ENCODE peak calls at places on chromosomes 1 and 21, in four cellular contexts. One of them, this sample, is unnamed.

GRCh38 chr1:39434797-39435395 is 56.5 kb upstream of the BMP8A start:
- DNase-seq in AML-193: no peak
- DNase-seq in nephron progenitor cell: no peak
- DNase-seq in amniotic stem cell: no peak
- DNase-seq in this sample: no peak

GRCh38 chr1:1318131-1318652 is 6.3 kb downstream of the INTS11 start:
- DNase-seq in AML-193: no peak
- DNase-seq in nephron progenitor cell: no peak
- DNase-seq in amniotic stem cell: peak; percentile 74
- DNase-seq in this sample: no peak

GRCh38 chr1:205335692-205336091 is 14.1 kb upstream of the NUAK2 start:
- DNase-seq in AML-193: peak; percentile 48
- DNase-seq in nephron progenitor cell: peak; percentile 86
- DNase-seq in amniotic stem cell: no peak
- DNase-seq in this sample: peak; percentile 46

GRCh38 chr1:240683576-240683975 is 71.6 kb upstream of the GREM2 start:
- DNase-seq in AML-193: no peak
- DNase-seq in nephron progenitor cell: no peak
- DNase-seq in amniotic stem cell: no peak
- DNase-seq in this sample: no peak

GRCh38 chr1:224498574-224499170 is 64.1 kb upstream of the WDR26 start:
- DNase-seq in AML-193: peak; percentile 18
- DNase-seq in nephron progenitor cell: no peak
- DNase-seq in amniotic stem cell: no peak
- DNase-seq in this sample: no peak

GRCh38 chr1:51253691-51254090 is 17.6 kb downstream of the RNF11 start:
- DNase-seq in AML-193: no peak
- DNase-seq in nephron progenitor cell: no peak
- DNase-seq in amniotic stem cell: no peak
- DNase-seq in this sample: no peak

GRCh38 chr1:204084247-204084772 is 11.4 kb downstream of the SOX13 start:
- DNase-seq in AML-193: no peak
- DNase-seq in nephron progenitor cell: peak; percentile 44
- DNase-seq in amniotic stem cell: no peak
- DNase-seq in this sample: no peak

GRCh38 chr1:116152950-116153691 is 41.9 kb downstream of the MAB21L3 start:
- DNase-seq in AML-193: no peak
- DNase-seq in nephron progenitor cell: no peak
- DNase-seq in amniotic stem cell: no peak
- DNase-seq in this sample: no peak

GRCh38 chr21:44502559-44502958 is 37.4 kb downstream of the KRTAP10-1 start:
- DNase-seq in AML-193: no peak
- DNase-seq in nephron progenitor cell: no peak
- DNase-seq in amniotic stem cell: no peak
- DNase-seq in this sample: no peak

GRCh38 chr1:113937146-113937545 is 8.0 kb downstream of the HIPK1 start:
- DNase-seq in AML-193: no peak
- DNase-seq in nephron progenitor cell: no peak
- DNase-seq in amniotic stem cell: no peak
- DNase-seq in this sample: no peak

GRCh38 chr21:34092241-34092921 is 19.0 kb downstream of the MRPS6 start:
- DNase-seq in AML-193: no peak
- DNase-seq in nephron progenitor cell: no peak
- DNase-seq in amniotic stem cell: no peak
- DNase-seq in this sample: no peak

GRCh38 chr1:165666152-165666551 is 32.2 kb downstream of the ALDH9A1 start:
- DNase-seq in AML-193: peak; percentile 51
- DNase-seq in nephron progenitor cell: no peak
- DNase-seq in amniotic stem cell: no peak
- DNase-seq in this sample: no peak

GRCh38 chr1:185375583-185375982 is 58.5 kb upstream of the IVNS1ABP start:
- DNase-seq in AML-193: peak; percentile 96
- DNase-seq in nephron progenitor cell: no peak
- DNase-seq in amniotic stem cell: no peak
- DNase-seq in this sample: no peak

GRCh38 chr1:8899046-8899445 is 20.6 kb upstream of the ENO1 start:
- DNase-seq in AML-193: no peak
- DNase-seq in nephron progenitor cell: no peak
- DNase-seq in amniotic stem cell: no peak
- DNase-seq in this sample: no peak

GRCh38 chr1:115596080-115596795 is 45.5 kb upstream of the VANGL1 start:
- DNase-seq in AML-193: no peak
- DNase-seq in nephron progenitor cell: no peak
- DNase-seq in amniotic stem cell: no peak
- DNase-seq in this sample: no peak

GRCh38 chr1:32724678-32725594 is 22.4 kb upstream of the SYNC start:
- DNase-seq in AML-193: peak; percentile 43
- DNase-seq in nephron progenitor cell: no peak
- DNase-seq in amniotic stem cell: peak; percentile 56
- DNase-seq in this sample: no peak

GRCh38 chr1:41765109-41765655 is 153.5 kb downstream of the HIVEP3 start:
- DNase-seq in AML-193: peak; percentile 46
- DNase-seq in nephron progenitor cell: no peak
- DNase-seq in amniotic stem cell: no peak
- DNase-seq in this sample: no peak

GRCh38 chr1:54609301-54609921 is 13.9 kb downstream of the FAM151A start:
- DNase-seq in AML-193: no peak
- DNase-seq in nephron progenitor cell: no peak
- DNase-seq in amniotic stem cell: no peak
- DNase-seq in this sample: no peak

GRCh38 chr1:28437260-28437923 is 67.9 kb downstream of the PHACTR4 start:
- DNase-seq in AML-193: no peak
- DNase-seq in nephron progenitor cell: no peak
- DNase-seq in amniotic stem cell: peak; percentile 26
- DNase-seq in this sample: no peak

GRCh38 chr1:201584510-201584991 is 45.6 kb downstream of the NAV1 start:
- DNase-seq in AML-193: no peak
- DNase-seq in nephron progenitor cell: no peak
- DNase-seq in amniotic stem cell: no peak
- DNase-seq in this sample: no peak

GRCh38 chr21:43347461-43347860 is 79.5 kb downstream of the SIK1 start:
- DNase-seq in AML-193: no peak
- DNase-seq in nephron progenitor cell: no peak
- DNase-seq in amniotic stem cell: no peak
- DNase-seq in this sample: no peak

GRCh38 chr1:231985624-231986023 is 359.0 kb downstream of the DISC1 start:
- DNase-seq in AML-193: no peak
- DNase-seq in nephron progenitor cell: no peak
- DNase-seq in amniotic stem cell: no peak
- DNase-seq in this sample: no peak

GRCh38 chr1:121516279-121516967 is 331.6 kb downstream of the SRGAP2C start:
- DNase-seq in AML-193: peak; percentile 85
- DNase-seq in nephron progenitor cell: no peak
- DNase-seq in amniotic stem cell: no peak
- DNase-seq in this sample: no peak

This sample was measured in NCI-H524 treated with DMSO at 0.1 percent for 48 hours.